ENCODE peak calls at places on chromosomes 5 and 9, in nine cellular contexts. Q, K, I, W, S, C, P, D and N are unnamed samples. For H3K4me1, the result is how much of the 10 kb centered on the place peaks cover.

GRCh38 chr9:72772641-72773040 is 180.2 kb downstream of the ALDH1A1 start:
- DNase-seq in Q (no peak), K (no peak), I (no peak), W (no peak), S (no peak), C (no peak), P (no peak), D (no peak), N (no peak)

GRCh38 chr9:121283856-121284732 is 16.1 kb downstream of the GSN start:
- DNase-seq in Q (no peak), K (peak), I (no peak), W (no peak), S (no peak), C (no peak), P (no peak), D (no peak), N (no peak)

GRCh38 chr9:15576350-15577050 is 23.7 kb downstream of the CCDC171 start:
- DNase-seq in Q (no peak), K (no peak), I (no peak), W (no peak), S (no peak), C (no peak), P (no peak), D (no peak), N (no peak)

GRCh38 chr5:115749016-115749415 is 67.4 kb downstream of the CDO1 start:
- DNase-seq in Q (no peak), K (no peak), I (no peak), W (no peak), S (no peak), C (no peak), P (no peak), D (no peak), N (no peak)

GRCh38 chr9:130616451-130616850 is 37.1 kb downstream of the FUBP3 start:
- DNase-seq in Q (no peak), K (no peak), I (no peak), W (no peak), S (no peak), C (no peak), P (no peak), D (no peak), N (no peak)

GRCh38 chr5:10533218-10533617 is 30.7 kb upstream of the ANKRD33B start:
- DNase-seq in Q (no peak), K (peak), I (no peak), W (no peak), S (peak), C (no peak), P (no peak), D (no peak), N (no peak)

GRCh38 chr9:18555105-18555883 is 81.3 kb downstream of the ADAMTSL1 start:
- DNase-seq in Q (no peak), K (no peak), I (no peak), W (no peak), S (no peak), C (no peak), P (no peak), D (no peak), N (no peak)

GRCh38 chr9:116087751-116088194 is 65.8 kb upstream of the PAPPA start:
- DNase-seq in Q (no peak), K (no peak), I (no peak), W (no peak), S (no peak), C (no peak), P (no peak), D (no peak), N (peak)

GRCh38 chr5:1874820-1875219 is 7.9 kb downstream of the IRX4 start:
- DNase-seq in Q (peak), K (no peak), I (no peak), W (no peak), S (no peak), C (no peak), P (no peak), D (no peak), N (no peak)
- H3K4me3 ChIP-seq in Q (peak), K (no peak), I (no peak), W (no peak), S (no peak), C (no peak), P (no peak), D (no peak), N (no peak)

DNA sequence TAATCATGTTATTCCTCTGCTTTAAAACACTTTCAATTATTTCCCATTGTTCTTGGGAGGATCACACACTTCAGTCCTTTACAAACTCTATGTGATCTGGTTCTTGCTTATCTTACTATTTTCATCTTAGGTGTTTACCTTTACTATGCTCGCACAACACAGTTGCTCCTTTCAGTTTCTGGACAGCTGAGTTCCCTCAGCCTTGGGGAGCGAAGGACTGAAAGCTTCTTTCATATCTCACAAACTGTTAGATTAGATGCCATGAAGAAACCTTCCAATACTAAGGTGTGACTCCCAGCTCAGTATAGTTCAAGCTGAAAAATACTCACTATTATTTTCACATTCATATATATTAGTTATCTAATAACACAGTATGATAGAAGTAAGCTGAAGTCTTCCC is 117.9 kb downstream of the CDC42SE2 start:
- DNase-seq in Q (no peak), K (no peak), I (no peak), W (no peak), S (no peak), C (no peak), P (peak), D (no peak), N (no peak)
- H3K4me1 ChIP-seq in Q (half or more), K (under half), I (half or more), W (half or more), S (under half), C (half or more), P (under half), D (under half), N (under half)

GRCh38 chr5:149995385-149996085 is 4.9 kb downstream of the TIGD6 start:
- DNase-seq in Q (no peak), K (no peak), I (no peak), W (no peak), S (no peak), C (no peak), P (no peak), D (peak), N (no peak)
- H3K27ac ChIP-seq in Q (no peak), K (no peak), I (no peak), W (no peak), S (no peak), C (no peak), P (no peak), D (no peak), N (no peak)

GRCh38 chr9:127972316-127972871 is 8.4 kb downstream of the EEIG1 start:
- DNase-seq in Q (no peak), K (no peak), I (no peak), W (peak), S (peak), C (no peak), P (no peak), D (no peak), N (no peak)

GRCh38 chr9:127973169-127974001 is 7.4 kb downstream of the EEIG1 start:
- DNase-seq in Q (no peak), K (no peak), I (no peak), W (peak), S (peak), C (no peak), P (peak), D (peak), N (no peak)

GRCh38 chr9:127974002-127974768 is 6.6 kb downstream of the EEIG1 start:
- DNase-seq in Q (no peak), K (no peak), I (no peak), W (no peak), S (no peak), C (no peak), P (no peak), D (no peak), N (no peak)

GRCh38 chr9:127970401-127971313 is 10.1 kb downstream of the EEIG1 start:
- DNase-seq in Q (peak), K (no peak), I (peak), W (no peak), S (no peak), C (peak), P (peak), D (no peak), N (no peak)

DNA sequence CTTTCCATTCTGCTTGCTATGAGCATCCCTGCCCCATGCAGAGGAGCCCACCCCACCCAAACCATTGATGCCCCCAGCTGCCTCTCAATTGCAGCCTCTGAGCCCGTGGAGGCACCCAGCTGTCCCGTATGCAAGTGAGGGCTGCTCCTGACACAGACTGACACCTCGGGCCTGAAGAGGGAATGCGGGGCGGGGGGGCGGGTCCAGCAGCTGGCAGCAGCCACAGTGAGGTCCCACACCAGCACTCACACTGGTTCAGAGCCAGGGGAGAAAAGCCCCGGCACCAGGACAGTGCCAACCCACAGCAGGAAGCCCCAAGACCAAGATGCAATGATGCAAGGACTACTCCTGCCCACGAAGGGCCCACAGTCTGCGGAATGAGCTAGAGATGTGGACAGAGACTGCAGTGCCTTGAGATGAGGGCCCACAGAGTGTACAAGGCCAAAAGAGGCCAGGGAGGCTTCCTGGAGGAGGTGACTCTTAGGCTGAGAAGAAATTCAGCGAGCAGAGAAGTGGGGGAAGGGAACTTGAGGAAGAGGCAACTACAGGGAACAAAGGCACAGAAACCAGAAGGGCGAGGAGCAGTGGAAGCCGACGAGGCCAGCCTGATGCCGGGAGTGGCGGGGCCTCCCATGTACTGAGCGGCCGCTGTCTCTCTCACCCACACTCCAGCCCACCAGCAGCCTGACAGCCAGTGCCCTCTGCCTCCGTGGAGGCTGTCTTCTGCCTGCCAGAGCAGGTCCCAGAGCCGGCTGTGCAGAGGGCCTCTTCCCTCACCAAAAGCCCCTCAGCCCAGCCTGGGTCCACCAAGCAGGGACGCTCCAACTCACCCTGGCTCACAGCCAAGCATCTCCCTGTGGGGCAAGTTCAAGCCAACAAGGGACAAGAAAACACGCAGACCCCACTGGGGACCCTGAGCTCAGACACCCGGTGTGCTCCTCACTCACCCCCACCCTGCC is 9.2 kb downstream of the EEIG1 start:
- DNase-seq in Q (no peak), K (no peak), I (no peak), W (no peak), S (no peak), C (peak), P (no peak), D (no peak), N (no peak)
- H3K4me3 ChIP-seq in Q (peak), K (no peak), I (no peak), W (peak), S (no peak), C (peak), P (no peak), D (no peak), N (no peak)

GRCh38 chr9:134553061-134553891 is 88.3 kb upstream of the COL5A1 start:
- DNase-seq in Q (no peak), K (peak), I (peak), W (peak), S (no peak), C (no peak), P (no peak), D (no peak), N (peak)
- H3K4me1 ChIP-seq in Q (under half), K (under half), I (under half), W (under half), S (under half), C (under half), P (under half), D (under half), N (half or more)

GRCh38 chr5:149428032-149428431 is 48.9 kb upstream of the IL17B start:
- DNase-seq in Q (no peak), K (no peak), I (no peak), W (no peak), S (no peak), C (no peak), P (no peak), D (no peak), N (no peak)
- H3K27ac ChIP-seq in Q (no peak), K (peak), I (peak), W (peak), S (peak), C (no peak), P (peak), D (no peak), N (no peak)